ENCODE peak calls at places on chromosomes 2 and 18, in five cellular contexts. T is psoas muscle; N is PC-3; C is CD4-positive, CD25-positive, alpha-beta regulatory T cell; X is uterus. W is an unnamed sample.

GRCh38 chr2:8620611-8621382 is 61.1 kb upstream of the ID2 start:
- DNase-seq in T (no peak), N (no peak), C (no peak), X (peak; percentile 36), W (no peak)

GRCh38 chr2:232882085-232882484 is 12.0 kb downstream of the SNORC start:
- DNase-seq in T (peak; percentile 48), N (no peak), C (no peak), X (no peak), W (no peak)

GRCh38 chr18:73153271-73153670 is 285.5 kb upstream of the NETO1 start:
- DNase-seq in T (no peak), N (peak; percentile 66), C (no peak), X (no peak), W (no peak)

GRCh38 chr2:240166191-240166590 is 25.7 kb upstream of the OTOS start:
- DNase-seq in T (no peak), N (no peak), C (no peak), X (no peak), W (no peak)

GRCh38 chr2:62055724-62056336 is 140.1 kb upstream of the B3GNT2 start:
- DNase-seq in T (no peak), N (no peak), C (no peak), X (no peak), W (no peak)

GRCh38 chr2:182148344-182148743 is 162.7 kb downstream of the PPP1R1C start:
- DNase-seq in T (no peak), N (peak; percentile 30), C (no peak), X (no peak), W (no peak)

GRCh38 chr2:237540823-237541222 is 25.6 kb upstream of the PRLH start:
- DNase-seq in T (peak; percentile 87), N (peak; percentile 48), C (no peak), X (peak; percentile 66), W (no peak)

GRCh38 chr2:239398536-239398935 is 2.3 kb downstream of the HDAC4 start:
- DNase-seq in T (no peak), N (no peak), C (no peak), X (peak; percentile 13), W (peak; percentile 53)

GRCh38 chr2:168948621-168949212 is 47.6 kb downstream of the G6PC2 start:
- DNase-seq in T (no peak), N (peak; percentile 60), C (no peak), X (no peak), W (peak; percentile 5)

GRCh38 chr2:84741182-84741822 is 139.6 kb downstream of the TRABD2A start:
- DNase-seq in T (no peak), N (peak; percentile 61), C (peak; percentile 56), X (no peak), W (peak; percentile 20)

GRCh38 chr2:218882866-218883366 is 2.3 kb downstream of the WNT10A start:
- DNase-seq in T (peak; percentile 33), N (peak; percentile 32), C (no peak), X (no peak), W (no peak)

GRCh38 chr2:134365356-134365755 is 111.5 kb downstream of the MGAT5 start:
- DNase-seq in T (no peak), N (peak; percentile 34), C (no peak), X (no peak), W (no peak)

GRCh38 chr2:128727914-128728313 is 409.2 kb upstream of the HS6ST1 start:
- DNase-seq in T (no peak), N (peak; percentile 53), C (no peak), X (no peak), W (no peak)

GRCh38 chr2:28325567-28326468 is 66.8 kb upstream of the FOSL2 start:
- DNase-seq in T (peak; percentile 56), N (no peak), C (no peak), X (no peak), W (no peak)

GRCh38 chr2:237691200-237691907 is 64.0 kb downstream of the LRRFIP1 start:
- DNase-seq in T (peak; percentile 66), N (peak; percentile 24), C (no peak), X (no peak), W (peak; percentile 55)

GRCh38 chr2:29322011-29322410 is 206.8 kb downstream of the CLIP4 start:
- DNase-seq in T (no peak), N (peak; percentile 45), C (no peak), X (no peak), W (no peak)

GRCh38 chr2:186950694-186951093 is 101.7 kb upstream of the ZSWIM2 start:
- DNase-seq in T (no peak), N (peak; percentile 71), C (no peak), X (no peak), W (no peak)

GRCh38 chr2:26540306-26540705 is 62.4 kb upstream of the OTOF start:
- DNase-seq in T (no peak), N (no peak), C (no peak), X (no peak), W (no peak)

GRCh38 chr2:24352664-24353063 is 7.7 kb downstream of the ITSN2 start:
- DNase-seq in T (no peak), N (no peak), C (no peak), X (no peak), W (no peak)

GRCh38 chr2:203656522-203657287 is 49.7 kb upstream of the CD28 start:
- DNase-seq in T (no peak), N (no peak), C (no peak), X (no peak), W (no peak)

GRCh38 chr2:165227571-165227970 is 11.6 kb upstream of the SCN2A start:
- DNase-seq in T (no peak), N (no peak), C (no peak), X (no peak), W (no peak)

GRCh38 chr18:33113421-33113820 is 327.1 kb downstream of the CCDC178 start:
- DNase-seq in T (no peak), N (no peak), C (no peak), X (no peak), W (no peak)

GRCh38 chr2:85748948-85749875 is 4.6 kb upstream of the ATOH8 start:
- DNase-seq in T (peak; percentile 76), N (no peak), C (no peak), X (no peak), W (no peak)

GRCh38 chr2:69003731-69004130 is 9.2 kb upstream of the ANTXR1 start:
- DNase-seq in T (no peak), N (no peak), C (no peak), X (no peak), W (no peak)

GRCh38 chr2:10894264-10894935 is 17.3 kb upstream of the KCNF1 start:
- DNase-seq in T (no peak), N (no peak), C (no peak), X (no peak), W (no peak)

GRCh38 chr2:10891848-10892247 is 19.9 kb upstream of the KCNF1 start:
- DNase-seq in T (no peak), N (no peak), C (no peak), X (no peak), W (no peak)

GRCh38 chr2:10891391-10891790 is 20.3 kb upstream of the KCNF1 start:
- DNase-seq in T (no peak), N (no peak), C (no peak), X (no peak), W (no peak)

GRCh38 chr2:10892316-10892715 is 19.4 kb upstream of the KCNF1 start:
- DNase-seq in T (no peak), N (no peak), C (no peak), X (no peak), W (no peak)

DNA sequence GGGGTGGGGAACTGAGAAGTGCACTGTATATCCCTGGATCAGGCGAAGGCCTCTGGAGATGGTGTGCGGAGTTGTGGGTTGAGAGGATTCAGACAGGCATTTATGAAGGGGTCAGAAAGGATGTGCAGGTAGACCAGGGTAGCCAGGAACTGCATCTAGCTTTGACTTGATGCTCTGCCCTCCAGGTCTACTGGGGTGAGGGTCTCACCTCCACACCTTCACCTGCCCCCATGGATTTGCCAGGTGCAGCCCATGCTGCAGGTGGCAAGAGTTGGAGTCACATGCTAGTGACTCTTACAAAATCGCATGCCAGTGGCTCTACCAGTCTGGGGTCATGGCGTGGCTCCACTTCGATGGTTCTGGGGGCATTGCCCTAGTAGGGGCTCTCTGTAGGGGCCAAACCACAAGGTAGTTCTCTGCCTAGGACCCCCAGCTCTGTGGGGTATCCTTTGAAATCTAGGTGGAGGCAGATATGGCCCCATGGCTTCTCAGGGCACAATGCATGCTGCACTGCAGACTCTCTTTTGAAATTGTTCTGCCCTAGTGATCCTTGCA is 18.9 kb upstream of the KCNF1 start:
- DNase-seq in T (no peak), N (no peak), C (no peak), X (no peak), W (no peak)
- H3K4me1 ChIP-seq in T (no peaks in the 10 kb centered on the region), N (no peaks in the 10 kb centered on the region), C (no peaks in the 10 kb centered on the region), X (no peaks in the 10 kb centered on the region), W (no peaks in the 10 kb centered on the region)

GRCh38 chr2:188986839-188987238 is 12.7 kb downstream of the COL3A1 start:
- DNase-seq in T (no peak), N (no peak), C (no peak), X (no peak), W (no peak)

GRCh38 chr2:188984126-188984525 is 10.0 kb downstream of the COL3A1 start:
- DNase-seq in T (no peak), N (peak; percentile 46), C (no peak), X (no peak), W (no peak)

GRCh38 chr2:188979730-188980123 is 5.6 kb downstream of the COL3A1 start:
- DNase-seq in T (no peak), N (no peak), C (no peak), X (no peak), W (no peak)

GRCh38 chr2:188984680-188985079 is 10.5 kb downstream of the COL3A1 start:
- DNase-seq in T (no peak), N (peak; percentile 19), C (no peak), X (no peak), W (no peak)

GRCh38 chr2:188983427-188984101 is 9.4 kb downstream of the COL3A1 start:
- DNase-seq in T (no peak), N (peak; percentile 72), C (no peak), X (no peak), W (no peak)
- H3K4me3 ChIP-seq in T (no peak overlapping the region), N (no peak overlapping the region), C (no peak overlapping the region), X (no peak overlapping the region), W (no peak overlapping the region)

GRCh38 chr2:157428500-157429175 is 15.3 kb downstream of the CYTIP start:
- DNase-seq in T (no peak), N (no peak), C (no peak), X (no peak), W (no peak)

GRCh38 chr2:157424374-157424773 is 19.5 kb downstream of the CYTIP start:
- DNase-seq in T (no peak), N (no peak), C (no peak), X (no peak), W (no peak)

GRCh38 chr2:157426477-157426994 is 17.4 kb downstream of the CYTIP start:
- DNase-seq in T (no peak), N (no peak), C (no peak), X (no peak), W (no peak)

GRCh38 chr2:157427922-157428303 is 16.0 kb downstream of the CYTIP start:
- DNase-seq in T (no peak), N (no peak), C (no peak), X (no peak), W (no peak)

GRCh38 chr2:157427003-157427921 is 16.6 kb downstream of the CYTIP start:
- DNase-seq in T (no peak), N (no peak), C (no peak), X (no peak), W (no peak)
- H3K36me3 ChIP-seq in T (no peaks in the 10 kb centered on the region), N (no peaks in the 10 kb centered on the region), C (peaks cover 97% of the 10 kb centered on the region), X (no peaks in the 10 kb centered on the region), W (no peaks in the 10 kb centered on the region)

DNA sequence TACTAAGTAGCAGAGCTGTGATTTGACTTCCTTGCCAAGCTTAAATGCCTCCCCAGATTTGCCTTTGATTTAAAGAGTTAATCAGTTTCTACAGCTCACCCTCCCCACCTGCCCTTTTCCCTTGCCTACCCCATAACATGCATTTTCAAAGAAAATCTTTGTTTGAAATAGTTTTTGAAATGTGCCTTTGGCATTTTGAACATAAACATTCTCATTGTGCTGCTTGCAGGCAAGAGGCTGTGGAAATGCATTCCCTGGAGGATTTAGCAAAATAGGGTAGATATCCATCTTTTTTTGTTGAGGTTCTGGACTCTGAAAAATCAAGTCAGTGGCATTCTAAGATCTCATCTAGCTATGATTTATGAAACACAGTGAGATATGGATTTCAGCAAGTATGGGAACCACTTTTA is 55.7 kb downstream of the MAP4K4 start:
- DNase-seq in T (no peak), N (no peak), C (no peak), X (no peak), W (peak; percentile 54)
- H3K4me1 ChIP-seq in T (peaks cover 49% of the 10 kb centered on the region), N (peaks cover 55% of the 10 kb centered on the region), C (peaks cover 47% of the 10 kb centered on the region), X (peaks cover 7% of the 10 kb centered on the region), W (peaks cover 36% of the 10 kb centered on the region)